ENCODE peak calls at places on chromosomes 3 and 15, in seven cellular contexts. One of them, this sample, is unnamed.

GRCh38 chr3:52202384-52203077 is 4.6 kb downstream of the ALAS1 start:
- DNase-seq in GM03348: no peak
- DNase-seq in sciatic nerve: no peak
- DNase-seq in EL: no peak
- DNase-seq in NCI-H446 treated with DMSO at 0.1 percent for 48 hours: no peak
- DNase-seq in B cell: no peak
- DNase-seq in stimulated activated naive CD4-positive, alpha-beta T cell: no peak
- DNase-seq in this sample: no peak

GRCh38 chr3:156483426-156483825 is 71.5 kb downstream of the SSR3 start:
- DNase-seq in GM03348: peak; percentile 44
- DNase-seq in sciatic nerve: no peak
- DNase-seq in EL: peak; percentile 83
- DNase-seq in NCI-H446 treated with DMSO at 0.1 percent for 48 hours: no peak
- DNase-seq in B cell: no peak
- DNase-seq in stimulated activated naive CD4-positive, alpha-beta T cell: peak; percentile 46
- DNase-seq in this sample: no peak

GRCh38 chr3:34863485-34863884 is 775.8 kb upstream of the ARPP21 start:
- DNase-seq in GM03348: no peak
- DNase-seq in sciatic nerve: no peak
- DNase-seq in EL: no peak
- DNase-seq in NCI-H446 treated with DMSO at 0.1 percent for 48 hours: no peak
- DNase-seq in B cell: no peak
- DNase-seq in stimulated activated naive CD4-positive, alpha-beta T cell: no peak
- DNase-seq in this sample: no peak

GRCh38 chr15:87365221-87365620 is 891.3 kb downstream of the NTRK3 start:
- DNase-seq in GM03348: peak; percentile 74
- DNase-seq in sciatic nerve: no peak
- DNase-seq in EL: peak; percentile 86
- DNase-seq in NCI-H446 treated with DMSO at 0.1 percent for 48 hours: no peak
- DNase-seq in B cell: no peak
- DNase-seq in stimulated activated naive CD4-positive, alpha-beta T cell: no peak
- DNase-seq in this sample: no peak

GRCh38 chr3:154177406-154177805 is 56.2 kb downstream of the ARHGEF26 start:
- DNase-seq in GM03348: no peak
- DNase-seq in sciatic nerve: no peak
- DNase-seq in EL: no peak
- DNase-seq in NCI-H446 treated with DMSO at 0.1 percent for 48 hours: no peak
- DNase-seq in B cell: no peak
- DNase-seq in stimulated activated naive CD4-positive, alpha-beta T cell: no peak
- DNase-seq in this sample: no peak

GRCh38 chr15:57345584-57345983 is 30.7 kb upstream of the CGNL1 start:
- DNase-seq in GM03348: no peak
- DNase-seq in sciatic nerve: no peak
- DNase-seq in EL: no peak
- DNase-seq in NCI-H446 treated with DMSO at 0.1 percent for 48 hours: no peak
- DNase-seq in B cell: no peak
- DNase-seq in stimulated activated naive CD4-positive, alpha-beta T cell: no peak
- DNase-seq in this sample: no peak

GRCh38 chr15:83300826-83301225 is 16.4 kb upstream of the BNC1 start:
- DNase-seq in GM03348: no peak
- DNase-seq in sciatic nerve: no peak
- DNase-seq in EL: peak; percentile 48
- DNase-seq in NCI-H446 treated with DMSO at 0.1 percent for 48 hours: no peak
- DNase-seq in B cell: no peak
- DNase-seq in stimulated activated naive CD4-positive, alpha-beta T cell: no peak
- DNase-seq in this sample: no peak

GRCh38 chr3:157669403-157669802 is 166.2 kb upstream of the VEPH1 start:
- DNase-seq in GM03348: peak; percentile 38
- DNase-seq in sciatic nerve: no peak
- DNase-seq in EL: peak; percentile 28
- DNase-seq in NCI-H446 treated with DMSO at 0.1 percent for 48 hours: no peak
- DNase-seq in B cell: no peak
- DNase-seq in stimulated activated naive CD4-positive, alpha-beta T cell: no peak
- DNase-seq in this sample: no peak

GRCh38 chr3:130907500-130907899 is 13.6 kb downstream of the ATP2C1 start:
- DNase-seq in GM03348: no peak
- DNase-seq in sciatic nerve: no peak
- DNase-seq in EL: no peak
- DNase-seq in NCI-H446 treated with DMSO at 0.1 percent for 48 hours: no peak
- DNase-seq in B cell: no peak
- DNase-seq in stimulated activated naive CD4-positive, alpha-beta T cell: no peak
- DNase-seq in this sample: no peak

GRCh38 chr15:100291106-100291505 is 50.7 kb downstream of the ADAMTS17 start:
- DNase-seq in GM03348: no peak
- DNase-seq in sciatic nerve: no peak
- DNase-seq in EL: peak; percentile 16
- DNase-seq in NCI-H446 treated with DMSO at 0.1 percent for 48 hours: no peak
- DNase-seq in B cell: no peak
- DNase-seq in stimulated activated naive CD4-positive, alpha-beta T cell: no peak
- DNase-seq in this sample: no peak

GRCh38 chr15:94453227-94453626 is 221.9 kb downstream of the MCTP2 start:
- DNase-seq in GM03348: no peak
- DNase-seq in sciatic nerve: no peak
- DNase-seq in EL: no peak
- DNase-seq in NCI-H446 treated with DMSO at 0.1 percent for 48 hours: no peak
- DNase-seq in B cell: no peak
- DNase-seq in stimulated activated naive CD4-positive, alpha-beta T cell: no peak
- DNase-seq in this sample: no peak

GRCh38 chr3:181210275-181210674 is 220.7 kb upstream of the DNAJC19 start:
- DNase-seq in GM03348: peak; percentile 11
- DNase-seq in sciatic nerve: no peak
- DNase-seq in EL: no peak
- DNase-seq in NCI-H446 treated with DMSO at 0.1 percent for 48 hours: no peak
- DNase-seq in B cell: no peak
- DNase-seq in stimulated activated naive CD4-positive, alpha-beta T cell: no peak
- DNase-seq in this sample: peak; percentile 48

GRCh38 chr3:100697723-100698285 is 11.5 kb upstream of the TFG start:
- DNase-seq in GM03348: no peak
- DNase-seq in sciatic nerve: no peak
- DNase-seq in EL: no peak
- DNase-seq in NCI-H446 treated with DMSO at 0.1 percent for 48 hours: no peak
- DNase-seq in B cell: no peak
- DNase-seq in stimulated activated naive CD4-positive, alpha-beta T cell: no peak
- DNase-seq in this sample: no peak

GRCh38 chr3:196988241-196989029 is 19.8 kb upstream of the PIGZ start:
- DNase-seq in GM03348: no peak
- DNase-seq in sciatic nerve: peak; percentile 42
- DNase-seq in EL: peak; percentile 25
- DNase-seq in NCI-H446 treated with DMSO at 0.1 percent for 48 hours: no peak
- DNase-seq in B cell: no peak
- DNase-seq in stimulated activated naive CD4-positive, alpha-beta T cell: no peak
- DNase-seq in this sample: no peak

GRCh38 chr3:192830279-192831110 is 87.2 kb downstream of the MB21D2 start:
- DNase-seq in GM03348: no peak
- DNase-seq in sciatic nerve: no peak
- DNase-seq in EL: no peak
- DNase-seq in NCI-H446 treated with DMSO at 0.1 percent for 48 hours: no peak
- DNase-seq in B cell: no peak
- DNase-seq in stimulated activated naive CD4-positive, alpha-beta T cell: no peak
- DNase-seq in this sample: no peak

GRCh38 chr3:105647047-105647446 is 221.8 kb downstream of the CBLB start:
- DNase-seq in GM03348: peak; percentile 33
- DNase-seq in sciatic nerve: no peak
- DNase-seq in EL: peak; percentile 91
- DNase-seq in NCI-H446 treated with DMSO at 0.1 percent for 48 hours: no peak
- DNase-seq in B cell: no peak
- DNase-seq in stimulated activated naive CD4-positive, alpha-beta T cell: no peak
- DNase-seq in this sample: no peak

GRCh38 chr3:128616516-128617269 is 33.9 kb downstream of the RPN1 start:
- DNase-seq in GM03348: no peak
- DNase-seq in sciatic nerve: no peak
- DNase-seq in EL: no peak
- DNase-seq in NCI-H446 treated with DMSO at 0.1 percent for 48 hours: no peak
- DNase-seq in B cell: no peak
- DNase-seq in stimulated activated naive CD4-positive, alpha-beta T cell: no peak
- DNase-seq in this sample: no peak

GRCh38 chr15:27017168-27017809 is 46.3 kb downstream of the GABRG3 start:
- DNase-seq in GM03348: peak; percentile 76
- DNase-seq in sciatic nerve: peak; percentile 77
- DNase-seq in EL: no peak
- DNase-seq in NCI-H446 treated with DMSO at 0.1 percent for 48 hours: peak; percentile 26
- DNase-seq in B cell: no peak
- DNase-seq in stimulated activated naive CD4-positive, alpha-beta T cell: no peak
- DNase-seq in this sample: peak; percentile 73

GRCh38 chr3:74691946-74692345 is 77.5 kb upstream of the CNTN3 start:
- DNase-seq in GM03348: no peak
- DNase-seq in sciatic nerve: no peak
- DNase-seq in EL: no peak
- DNase-seq in NCI-H446 treated with DMSO at 0.1 percent for 48 hours: no peak
- DNase-seq in B cell: no peak
- DNase-seq in stimulated activated naive CD4-positive, alpha-beta T cell: no peak
- DNase-seq in this sample: no peak